ENCODE peak calls at places on chromosomes 2 and 18, in seven cellular contexts. W, G, U, K, A, Y and Q are unnamed samples.

GRCh38 chr2:14616950-14617349 is 15.6 kb upstream of the LRATD1 start:
- DNase-seq in W (no peak), G (no peak), U (no peak), K (no peak), A (no peak), Y (no peak), Q (no peak)

GRCh38 chr2:32958836-32959235 is 12.1 kb downstream of the LTBP1 start:
- DNase-seq in W (no peak), G (no peak), U (no peak), K (no peak), A (peak; percentile 11), Y (no peak), Q (no peak)

GRCh38 chr2:128635361-128635900 is 316.8 kb upstream of the HS6ST1 start:
- DNase-seq in W (no peak), G (no peak), U (no peak), K (peak; percentile 57), A (peak; percentile 3), Y (no peak), Q (no peak)

GRCh38 chr2:229943770-229944449 is 21.6 kb downstream of the FBXO36 start:
- DNase-seq in W (no peak), G (no peak), U (no peak), K (no peak), A (no peak), Y (no peak), Q (no peak)

GRCh38 chr18:47254341-47254939 is 3.0 kb upstream of the SKOR2 start:
- DNase-seq in W (no peak), G (peak; percentile 45), U (no peak), K (no peak), A (peak; percentile 55), Y (peak; percentile 26), Q (peak; percentile 4)

GRCh38 chr2:164028764-164029534 is 293.1 kb upstream of the FIGN start:
- DNase-seq in W (no peak), G (peak; percentile 59), U (no peak), K (no peak), A (peak; percentile 28), Y (no peak), Q (peak; percentile 63)

GRCh38 chr18:40179647-40180175 is 1775.3 kb upstream of the PIK3C3 start:
- DNase-seq in W (no peak), G (peak; percentile 6), U (no peak), K (no peak), A (no peak), Y (no peak), Q (no peak)

GRCh38 chr2:120873958-120874357 is 138.3 kb downstream of the GLI2 start:
- DNase-seq in W (no peak), G (no peak), U (no peak), K (no peak), A (no peak), Y (no peak), Q (no peak)

GRCh38 chr2:176653856-176654443 is 384.7 kb downstream of the MTX2 start:
- DNase-seq in W (no peak), G (peak; percentile 75), U (peak; percentile 70), K (peak; percentile 70), A (peak; percentile 76), Y (peak; percentile 25), Q (no peak)

GRCh38 chr2:237873382-237873781 is 14.0 kb downstream of the RAMP1 start:
- DNase-seq in W (no peak), G (no peak), U (no peak), K (peak; percentile 65), A (no peak), Y (no peak), Q (no peak)

GRCh38 chr2:17756629-17757028 is 2.7 kb downstream of the GEN1 start:
- DNase-seq in W (no peak), G (no peak), U (no peak), K (no peak), A (peak; percentile 58), Y (no peak), Q (no peak)

GRCh38 chr2:190497428-190497827 is 37.1 kb downstream of the NEMP2 start:
- DNase-seq in W (no peak), G (no peak), U (no peak), K (no peak), A (no peak), Y (no peak), Q (no peak)

GRCh38 chr2:157905092-157905491 is 29.0 kb upstream of the ACVR1 start:
- DNase-seq in W (no peak), G (no peak), U (no peak), K (no peak), A (no peak), Y (no peak), Q (no peak)

GRCh38 chr2:47174731-47175361 is 19.7 kb upstream of the STPG4 start:
- DNase-seq in W (peak; percentile 65), G (peak; percentile 77), U (peak; percentile 82), K (peak; percentile 74), A (peak; percentile 67), Y (no peak), Q (no peak)

GRCh38 chr18:48363167-48363566 is 46.0 kb downstream of the ZBTB7C start:
- DNase-seq in W (no peak), G (no peak), U (no peak), K (no peak), A (no peak), Y (no peak), Q (no peak)

GRCh38 chr2:184472481-184472880 is 125.8 kb upstream of the ZNF804A start:
- DNase-seq in W (no peak), G (no peak), U (peak; percentile 28), K (no peak), A (no peak), Y (no peak), Q (no peak)

GRCh38 chr2:196884368-196884767 is 42.1 kb downstream of the PGAP1 start:
- DNase-seq in W (no peak), G (no peak), U (no peak), K (no peak), A (no peak), Y (no peak), Q (no peak)

GRCh38 chr2:239612133-239612532 is 211.3 kb upstream of the HDAC4 start:
- DNase-seq in W (no peak), G (no peak), U (no peak), K (no peak), A (no peak), Y (no peak), Q (no peak)

GRCh38 chr2:28449489-28450395 is 46.1 kb upstream of the PLB1 start:
- DNase-seq in W (no peak), G (peak; percentile 37), U (no peak), K (no peak), A (peak; percentile 69), Y (no peak), Q (no peak)

GRCh38 chr2:45919711-45920111 is 268.2 kb downstream of the PRKCE start:
- DNase-seq in W (no peak), G (no peak), U (no peak), K (no peak), A (no peak), Y (no peak), Q (no peak)

GRCh38 chr18:13005289-13005688 is 14.1 kb downstream of the CEP192 start:
- DNase-seq in W (no peak), G (no peak), U (no peak), K (no peak), A (no peak), Y (no peak), Q (no peak)

GRCh38 chr2:30351087-30351486 is 96.0 kb upstream of the LCLAT1 start:
- DNase-seq in W (no peak), G (no peak), U (no peak), K (no peak), A (peak; percentile 27), Y (peak; percentile 66), Q (no peak)

GRCh38 chr2:241947401-241947800 is 77.9 kb downstream of the RTP5 start:
- DNase-seq in W (no peak), G (no peak), U (no peak), K (peak; percentile 53), A (no peak), Y (no peak), Q (no peak)

GRCh38 chr2:193824474-193824873 is 1629.7 kb upstream of the TMEFF2 start:
- DNase-seq in W (no peak), G (peak; percentile 81), U (no peak), K (no peak), A (peak; percentile 97), Y (no peak), Q (no peak)

GRCh38 chr2:58186501-58186900 is 54.6 kb downstream of the FANCL start:
- DNase-seq in W (no peak), G (no peak), U (no peak), K (no peak), A (no peak), Y (no peak), Q (no peak)

GRCh38 chr2:43340066-43340465 is 113.7 kb upstream of the ZFP36L2 start:
- DNase-seq in W (no peak), G (no peak), U (no peak), K (no peak), A (peak; percentile 70), Y (no peak), Q (peak; percentile 73)

GRCh38 chr2:85133751-85134254 is 611 bp downstream of the TCF7L1 start:
- DNase-seq in W (peak; percentile 70), G (peak; percentile 40), U (peak; percentile 16), K (peak; percentile 75), A (peak; percentile 43), Y (peak; percentile 40), Q (no peak)

GRCh38 chr2:71005271-71006202 is 10.9 kb upstream of the TEX261 start:
- DNase-seq in W (no peak), G (no peak), U (no peak), K (no peak), A (no peak), Y (no peak), Q (no peak)
- H3K4me3 ChIP-seq in W (no peak overlapping the region), G (no peak overlapping the region), U (no peak overlapping the region), K (no peak overlapping the region), A (no peak overlapping the region), Y (no peak overlapping the region), Q (no peak overlapping the region)

GRCh38 chr18:78875268-78875997 is 104.2 kb upstream of the SALL3 start:
- DNase-seq in W (no peak), G (no peak), U (peak; percentile 25), K (peak; percentile 51), A (peak; percentile 12), Y (no peak), Q (no peak)
- TF ChIP-seq CTCF in W (peak; percentile 38), G (peak; percentile 8), U (peak; percentile 42), K (no peak), A (peak; percentile 19), Y (peak; percentile 60), Q (no peak)

DNA sequence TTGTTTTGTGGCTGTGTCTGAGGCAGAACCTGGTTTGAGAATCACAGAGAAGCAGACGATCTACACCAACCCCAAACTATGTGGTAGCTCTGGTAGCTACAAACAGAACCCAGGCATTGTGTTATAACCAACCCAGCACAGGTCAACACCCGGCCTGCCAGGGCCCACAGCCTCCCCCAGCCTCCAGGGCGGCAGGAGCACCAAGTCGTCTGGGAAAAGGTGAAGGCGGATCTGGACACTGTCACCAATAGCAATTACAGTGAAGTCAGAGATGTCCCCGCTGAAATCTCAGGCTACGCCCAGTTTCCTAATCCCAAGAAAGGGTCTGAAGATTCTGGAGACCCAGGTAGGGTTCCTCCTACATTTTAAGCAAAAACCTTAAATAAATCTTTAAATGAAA is 3.6 kb downstream of the HJURP start:
- DNase-seq in W (no peak), G (no peak), U (no peak), K (no peak), A (no peak), Y (no peak), Q (no peak)
- H3K4me3 ChIP-seq in W (no peak overlapping the region), G (no peak overlapping the region), U (no peak overlapping the region), K (no peak overlapping the region), A (no peak overlapping the region), Y (no peak overlapping the region), Q (no peak overlapping the region)

DNA sequence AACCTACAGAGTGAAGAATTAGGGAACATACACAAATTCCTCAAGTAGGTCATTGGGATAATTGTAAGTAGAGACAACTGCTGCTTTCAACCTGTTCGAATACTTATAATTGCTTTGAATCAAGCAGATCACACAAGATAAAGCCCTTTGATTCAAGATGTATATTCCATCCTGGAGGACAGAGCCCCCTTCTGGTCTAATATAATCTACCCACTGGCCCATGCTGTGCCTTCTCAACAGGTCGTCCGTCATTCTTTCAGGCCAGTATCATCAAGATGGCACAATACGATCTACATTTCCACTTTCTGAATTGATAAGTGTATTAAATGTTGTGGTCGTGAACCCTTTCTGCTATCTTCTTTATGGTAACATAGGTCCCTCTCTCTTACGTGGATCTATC is 387.0 kb upstream of the CDH19 start:
- DNase-seq in W (no peak), G (no peak), U (no peak), K (no peak), A (no peak), Y (no peak), Q (no peak)
- TF ChIP-seq CTCF in W (no peak), G (no peak), U (no peak), K (no peak), A (no peak), Y (no peak), Q (no peak)